ENCODE peak calls at places on chromosomes 4 and X, in nine cellular contexts. One of them, this sample, is unnamed.

GRCh38 chrX:44343412-44343942 is at the start of gene EFHC2:
- DNase-seq in neural progenitor cell: peak; percentile 46
- DNase-seq in GM23338: peak; percentile 56
- DNase-seq in SK-N-SH: peak; percentile 60
- DNase-seq in MM.1S: peak; percentile 7
- DNase-seq in GM23248: peak; percentile 68
- DNase-seq in hepatocyte: peak; percentile 51
- DNase-seq in HCT116: no peak
- DNase-seq in PC-3: peak; percentile 24
- DNase-seq in this sample: no peak

GRCh38 chr4:173252024-173252935 is 81.9 kb downstream of the HMGB2 start:
- DNase-seq in neural progenitor cell: peak; percentile 42
- DNase-seq in PC-3: peak; percentile 97
- DNase-seq in GM23338: peak; percentile 52
- DNase-seq in SK-N-SH: no peak
- DNase-seq in hepatocyte: peak; percentile 79
- DNase-seq in GM23248: peak; percentile 93
- DNase-seq in MM.1S: peak; percentile 95
- DNase-seq in HCT116: peak; percentile 99
- DNase-seq in this sample: peak; percentile 63

GRCh38 chr4:121096629-121097028 is 24.3 kb upstream of the NDNF start:
- DNase-seq in HCT116: peak; percentile 24
- DNase-seq in GM23338: peak; percentile 65
- DNase-seq in MM.1S: peak; percentile 66
- DNase-seq in PC-3: peak; percentile 50
- DNase-seq in SK-N-SH: peak; percentile 16
- DNase-seq in GM23248: peak; percentile 73
- DNase-seq in hepatocyte: peak; percentile 26
- DNase-seq in neural progenitor cell: peak; percentile 18
- DNase-seq in this sample: peak; percentile 37

GRCh38 chr4:37973481-37973880 is 13.3 kb downstream of the PTTG2 start:
- DNase-seq in neural progenitor cell: no peak
- DNase-seq in HCT116: no peak
- DNase-seq in SK-N-SH: no peak
- DNase-seq in GM23338: no peak
- DNase-seq in MM.1S: no peak
- DNase-seq in PC-3: no peak
- DNase-seq in GM23248: no peak
- DNase-seq in hepatocyte: no peak
- DNase-seq in this sample: no peak

GRCh38 chr4:142079951-142080350 is 443.6 kb downstream of the IL15 start:
- DNase-seq in neural progenitor cell: no peak
- DNase-seq in GM23338: no peak
- DNase-seq in GM23248: no peak
- DNase-seq in PC-3: no peak
- DNase-seq in hepatocyte: no peak
- DNase-seq in SK-N-SH: no peak
- DNase-seq in MM.1S: no peak
- DNase-seq in HCT116: no peak
- DNase-seq in this sample: no peak

GRCh38 chr4:84167579-84167978 is 331.5 kb downstream of the NKX6-1 start:
- DNase-seq in GM23338: peak; percentile 71
- DNase-seq in PC-3: no peak
- DNase-seq in HCT116: no peak
- DNase-seq in MM.1S: no peak
- DNase-seq in neural progenitor cell: peak; percentile 68
- DNase-seq in hepatocyte: peak; percentile 10
- DNase-seq in SK-N-SH: no peak
- DNase-seq in GM23248: peak; percentile 7
- DNase-seq in this sample: no peak

GRCh38 chr4:41331224-41331623 is 74.5 kb downstream of the UCHL1 start:
- DNase-seq in MM.1S: no peak
- DNase-seq in HCT116: no peak
- DNase-seq in GM23248: no peak
- DNase-seq in SK-N-SH: no peak
- DNase-seq in hepatocyte: no peak
- DNase-seq in GM23338: no peak
- DNase-seq in PC-3: no peak
- DNase-seq in neural progenitor cell: no peak
- DNase-seq in this sample: no peak

GRCh38 chrX:97060019-97060418 is 176.3 kb downstream of the RPA4 start:
- DNase-seq in hepatocyte: no peak
- DNase-seq in SK-N-SH: no peak
- DNase-seq in PC-3: no peak
- DNase-seq in HCT116: no peak
- DNase-seq in GM23248: no peak
- DNase-seq in MM.1S: no peak
- DNase-seq in GM23338: peak; percentile 51
- DNase-seq in neural progenitor cell: peak; percentile 60
- DNase-seq in this sample: no peak

GRCh38 chrX:11770320-11770719 is 12.3 kb downstream of the MSL3 start:
- DNase-seq in GM23338: peak; percentile 59
- DNase-seq in SK-N-SH: peak; percentile 74
- DNase-seq in PC-3: peak; percentile 59
- DNase-seq in hepatocyte: peak; percentile 55
- DNase-seq in MM.1S: peak; percentile 63
- DNase-seq in HCT116: peak; percentile 22
- DNase-seq in GM23248: peak; percentile 61
- DNase-seq in neural progenitor cell: peak; percentile 54
- DNase-seq in this sample: peak; percentile 64

GRCh38 chr4:15976456-15977096 is 13.6 kb upstream of the FGFBP2 start:
- DNase-seq in PC-3: no peak
- DNase-seq in GM23338: peak; percentile 36
- DNase-seq in MM.1S: no peak
- DNase-seq in hepatocyte: no peak
- DNase-seq in SK-N-SH: no peak
- DNase-seq in HCT116: no peak
- DNase-seq in GM23248: peak; percentile 20
- DNase-seq in neural progenitor cell: peak; percentile 18
- DNase-seq in this sample: no peak

GRCh38 chr4:125736057-125736456 is 421.3 kb downstream of the FAT4 start:
- DNase-seq in PC-3: peak; percentile 44
- DNase-seq in MM.1S: no peak
- DNase-seq in neural progenitor cell: no peak
- DNase-seq in HCT116: no peak
- DNase-seq in GM23338: peak; percentile 67
- DNase-seq in GM23248: peak; percentile 75
- DNase-seq in SK-N-SH: peak; percentile 4
- DNase-seq in hepatocyte: no peak
- DNase-seq in this sample: no peak

GRCh38 chr4:145909331-145909730 is 29.3 kb downstream of the ZNF827 start:
- DNase-seq in MM.1S: no peak
- DNase-seq in HCT116: no peak
- DNase-seq in PC-3: peak; percentile 76
- DNase-seq in GM23248: peak; percentile 67
- DNase-seq in hepatocyte: no peak
- DNase-seq in SK-N-SH: peak; percentile 20
- DNase-seq in GM23338: peak; percentile 91
- DNase-seq in neural progenitor cell: peak; percentile 72
- DNase-seq in this sample: peak; percentile 17

GRCh38 chr4:177190995-177191568 is 118.6 kb upstream of the NEIL3 start:
- DNase-seq in MM.1S: no peak
- DNase-seq in neural progenitor cell: no peak
- DNase-seq in HCT116: no peak
- DNase-seq in GM23338: peak; percentile 3
- DNase-seq in PC-3: no peak
- DNase-seq in SK-N-SH: no peak
- DNase-seq in GM23248: peak; percentile 47
- DNase-seq in hepatocyte: peak; percentile 6
- DNase-seq in this sample: no peak

GRCh38 chrX:44872319-44872816 is 620 bp upstream of the KDM6A start:
- DNase-seq in SK-N-SH: no peak
- DNase-seq in GM23248: peak; percentile 59
- DNase-seq in hepatocyte: peak; percentile 62
- DNase-seq in MM.1S: no peak
- DNase-seq in GM23338: peak; percentile 41
- DNase-seq in HCT116: no peak
- DNase-seq in neural progenitor cell: no peak
- DNase-seq in PC-3: peak; percentile 24
- DNase-seq in this sample: no peak

GRCh38 chrX:2385224-2385623 is 115.6 kb downstream of the DHRSX start:
- DNase-seq in MM.1S: no peak
- DNase-seq in neural progenitor cell: no peak
- DNase-seq in GM23248: peak; percentile 71
- DNase-seq in SK-N-SH: no peak
- DNase-seq in PC-3: peak; percentile 22
- DNase-seq in hepatocyte: no peak
- DNase-seq in HCT116: peak; percentile 69
- DNase-seq in GM23338: no peak
- DNase-seq in this sample: no peak

GRCh38 chr4:71268156-71268555 is 70.7 kb upstream of the SLC4A4 start:
- DNase-seq in MM.1S: no peak
- DNase-seq in SK-N-SH: no peak
- DNase-seq in neural progenitor cell: no peak
- DNase-seq in GM23338: no peak
- DNase-seq in hepatocyte: no peak
- DNase-seq in GM23248: peak; percentile 37
- DNase-seq in PC-3: peak; percentile 15
- DNase-seq in HCT116: no peak
- DNase-seq in this sample: no peak

GRCh38 chr4:71262161-71262560 is 76.7 kb upstream of the SLC4A4 start:
- DNase-seq in HCT116: no peak
- DNase-seq in GM23338: no peak
- DNase-seq in neural progenitor cell: no peak
- DNase-seq in MM.1S: no peak
- DNase-seq in SK-N-SH: no peak
- DNase-seq in GM23248: no peak
- DNase-seq in PC-3: no peak
- DNase-seq in hepatocyte: no peak
- DNase-seq in this sample: no peak

GRCh38 chr4:71269241-71269640 is 69.6 kb upstream of the SLC4A4 start:
- DNase-seq in SK-N-SH: no peak
- DNase-seq in HCT116: no peak
- DNase-seq in GM23338: no peak
- DNase-seq in GM23248: peak; percentile 46
- DNase-seq in hepatocyte: no peak
- DNase-seq in MM.1S: no peak
- DNase-seq in neural progenitor cell: no peak
- DNase-seq in PC-3: no peak
- DNase-seq in this sample: no peak

GRCh38 chr4:71267244-71267643 is 71.6 kb upstream of the SLC4A4 start:
- DNase-seq in hepatocyte: no peak
- DNase-seq in GM23248: peak; percentile 54
- DNase-seq in SK-N-SH: no peak
- DNase-seq in neural progenitor cell: no peak
- DNase-seq in GM23338: no peak
- DNase-seq in HCT116: no peak
- DNase-seq in MM.1S: no peak
- DNase-seq in PC-3: no peak
- DNase-seq in this sample: no peak

GRCh38 chr4:71266090-71266794 is 72.6 kb upstream of the SLC4A4 start:
- DNase-seq in hepatocyte: no peak
- DNase-seq in HCT116: no peak
- DNase-seq in neural progenitor cell: no peak
- DNase-seq in GM23338: no peak
- DNase-seq in GM23248: peak; percentile 91
- DNase-seq in SK-N-SH: no peak
- DNase-seq in MM.1S: no peak
- DNase-seq in PC-3: peak; percentile 10
- DNase-seq in this sample: no peak
- TF ChIP-seq EZH2phosphoT487 in hepatocyte: no peak
- TF ChIP-seq EZH2phosphoT487 in HCT116: no peak
- TF ChIP-seq EZH2phosphoT487 in neural progenitor cell: no peak
- TF ChIP-seq EZH2phosphoT487 in GM23338: no peak
- TF ChIP-seq EZH2phosphoT487 in GM23248: peak; percentile 81
- TF ChIP-seq EZH2phosphoT487 in SK-N-SH: no peak
- TF ChIP-seq EZH2phosphoT487 in MM.1S: no peak
- TF ChIP-seq EZH2phosphoT487 in PC-3: no peak
- TF ChIP-seq EZH2phosphoT487 in this sample: no peak

DNA sequence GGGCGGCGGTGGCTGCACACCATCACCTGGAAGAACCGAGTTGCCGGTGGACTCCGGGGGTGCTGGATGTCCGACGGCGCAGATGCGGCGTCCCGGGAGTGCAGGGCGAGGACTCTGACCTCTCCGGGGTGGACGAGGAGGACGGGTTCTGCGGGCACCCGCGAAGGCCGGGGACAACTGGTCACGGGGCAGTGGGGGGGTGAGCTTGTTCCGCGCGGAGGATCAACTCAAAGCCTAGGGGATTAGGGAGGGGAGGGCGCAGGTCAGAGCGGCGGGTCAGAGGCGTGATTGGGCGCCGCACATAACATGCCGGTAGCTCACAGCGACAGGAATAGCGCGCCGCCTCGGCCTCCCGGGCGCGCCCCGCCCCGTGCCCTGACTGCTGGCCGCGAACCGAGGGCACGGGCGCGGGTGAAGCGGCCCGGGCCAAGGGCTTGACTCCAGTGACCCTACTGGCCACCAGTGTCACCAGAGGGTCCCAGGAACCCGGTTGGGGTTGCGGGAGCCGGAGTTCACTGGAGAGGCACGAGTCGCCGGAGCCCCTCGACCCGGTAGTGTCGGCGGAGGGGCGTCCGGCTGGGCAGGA is at the start of gene KLHL34:
- DNase-seq in neural progenitor cell: no peak
- DNase-seq in MM.1S: no peak
- DNase-seq in GM23338: peak; percentile 42
- DNase-seq in PC-3: no peak
- DNase-seq in SK-N-SH: peak; percentile 14
- DNase-seq in hepatocyte: no peak
- DNase-seq in GM23248: peak; percentile 5
- DNase-seq in HCT116: no peak
- DNase-seq in this sample: no peak
- H3K4me3 ChIP-seq in neural progenitor cell: no peak within 1 kb of the TSS
- H3K4me3 ChIP-seq in MM.1S: no peak within 1 kb of the TSS
- H3K4me3 ChIP-seq in GM23338: peak within 1 kb of the TSS; percentile 61
- H3K4me3 ChIP-seq in PC-3: no peak within 1 kb of the TSS
- H3K4me3 ChIP-seq in SK-N-SH: no peak within 1 kb of the TSS
- H3K4me3 ChIP-seq in hepatocyte: no peak within 1 kb of the TSS
- H3K4me3 ChIP-seq in GM23248: peak within 1 kb of the TSS; percentile 37
- H3K4me3 ChIP-seq in HCT116: no peak within 1 kb of the TSS
- H3K4me3 ChIP-seq in this sample: no peak within 1 kb of the TSS

DNA sequence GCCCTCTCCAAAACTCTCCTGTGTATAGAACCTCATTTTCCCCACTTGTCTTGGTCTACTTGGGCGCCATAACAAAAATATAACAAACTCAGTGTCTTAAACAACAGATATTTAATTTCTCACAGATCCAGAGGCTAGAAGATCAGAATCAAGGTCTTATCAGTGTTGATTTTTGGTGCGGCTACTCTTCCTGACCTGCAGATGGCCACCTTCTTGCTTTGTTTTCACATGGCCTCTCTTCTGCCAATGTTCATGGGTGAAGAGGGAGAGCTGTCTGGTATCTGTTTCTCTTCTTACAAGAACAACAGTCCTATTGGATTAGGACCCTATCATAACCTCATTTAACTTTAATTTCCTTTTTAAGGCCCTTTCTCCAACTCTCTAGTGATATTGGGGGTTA is 177.3 kb downstream of the PABPC4L start:
- DNase-seq in GM23248: peak; percentile 2
- DNase-seq in SK-N-SH: no peak
- DNase-seq in MM.1S: no peak
- DNase-seq in neural progenitor cell: peak; percentile 43
- DNase-seq in HCT116: peak; percentile 34
- DNase-seq in hepatocyte: peak; percentile 25
- DNase-seq in PC-3: peak; percentile 23
- DNase-seq in GM23338: peak; percentile 57
- DNase-seq in this sample: peak; percentile 0
- TF ChIP-seq EZH2phosphoT487 in GM23248: no peak
- TF ChIP-seq EZH2phosphoT487 in SK-N-SH: no peak
- TF ChIP-seq EZH2phosphoT487 in MM.1S: no peak
- TF ChIP-seq EZH2phosphoT487 in neural progenitor cell: no peak
- TF ChIP-seq EZH2phosphoT487 in HCT116: no peak
- TF ChIP-seq EZH2phosphoT487 in hepatocyte: no peak
- TF ChIP-seq EZH2phosphoT487 in PC-3: no peak
- TF ChIP-seq EZH2phosphoT487 in GM23338: no peak
- TF ChIP-seq EZH2phosphoT487 in this sample: no peak

GRCh38 chr4:111208970-111209369 is 586.1 kb upstream of the PITX2 start:
- DNase-seq in SK-N-SH: no peak
- DNase-seq in MM.1S: no peak
- DNase-seq in HCT116: no peak
- DNase-seq in PC-3: no peak
- DNase-seq in GM23248: no peak
- DNase-seq in GM23338: peak; percentile 61
- DNase-seq in hepatocyte: no peak
- DNase-seq in neural progenitor cell: peak; percentile 41
- DNase-seq in this sample: no peak
- H3K4me3 ChIP-seq in SK-N-SH: no peak overlapping the region
- H3K4me3 ChIP-seq in MM.1S: no peak overlapping the region
- H3K4me3 ChIP-seq in HCT116: no peak overlapping the region
- H3K4me3 ChIP-seq in PC-3: no peak overlapping the region
- H3K4me3 ChIP-seq in GM23248: no peak overlapping the region
- H3K4me3 ChIP-seq in GM23338: no peak overlapping the region
- H3K4me3 ChIP-seq in hepatocyte: no peak overlapping the region
- H3K4me3 ChIP-seq in neural progenitor cell: no peak overlapping the region
- H3K4me3 ChIP-seq in this sample: no peak overlapping the region